ENCODE peak calls at places on chromosomes 6 and 20, in six cellular contexts. One of them, this sample, is unnamed. For H3K4me1 and H3K9me3, the result is how much of the 10 kb centered on the place peaks cover.

GRCh38 chr20:3047486-3048419 is 1.9 kb downstream of the MRPS26 start:
- DNase-seq in right cardiac atrium: peak
- DNase-seq in spleen: no peak
- DNase-seq in lung: no peak
- DNase-seq in CD8-positive, alpha-beta memory T cell: no peak
- DNase-seq in GM23248: no peak
- DNase-seq in this sample: no peak

GRCh38 chr6:85498596-85499258 is 48.8 kb downstream of the NT5E start:
- DNase-seq in CD8-positive, alpha-beta memory T cell: no peak
- DNase-seq in right cardiac atrium: no peak
- DNase-seq in spleen: no peak
- DNase-seq in lung: no peak
- DNase-seq in GM23248: peak
- DNase-seq in this sample: no peak

GRCh38 chr6:134421496-134421895 is 103.6 kb upstream of the SGK1 start:
- DNase-seq in GM23248: peak
- DNase-seq in right cardiac atrium: no peak
- DNase-seq in CD8-positive, alpha-beta memory T cell: no peak
- DNase-seq in lung: no peak
- DNase-seq in spleen: no peak
- DNase-seq in this sample: no peak

GRCh38 chr6:29552512-29553051 is 7.0 kb downstream of the UBD start:
- DNase-seq in GM23248: peak
- DNase-seq in spleen: no peak
- DNase-seq in right cardiac atrium: no peak
- DNase-seq in lung: no peak
- DNase-seq in CD8-positive, alpha-beta memory T cell: peak
- DNase-seq in this sample: no peak

GRCh38 chr6:5167501-5167900 is 82.4 kb downstream of the PPP1R3G start:
- DNase-seq in CD8-positive, alpha-beta memory T cell: no peak
- DNase-seq in spleen: no peak
- DNase-seq in right cardiac atrium: no peak
- DNase-seq in lung: no peak
- DNase-seq in GM23248: peak
- DNase-seq in this sample: no peak

GRCh38 chr20:2237059-2237458 is 58.7 kb upstream of the TGM3 start:
- DNase-seq in CD8-positive, alpha-beta memory T cell: no peak
- DNase-seq in right cardiac atrium: peak
- DNase-seq in lung: no peak
- DNase-seq in GM23248: peak
- DNase-seq in spleen: peak
- DNase-seq in this sample: no peak

GRCh38 chr20:17863577-17864292 is 104.9 kb downstream of the SNX5 start:
- DNase-seq in CD8-positive, alpha-beta memory T cell: no peak
- DNase-seq in right cardiac atrium: no peak
- DNase-seq in GM23248: peak
- DNase-seq in lung: no peak
- DNase-seq in spleen: peak
- DNase-seq in this sample: no peak

GRCh38 chr6:21064716-21065340 is 528.7 kb upstream of the SOX4 start:
- DNase-seq in CD8-positive, alpha-beta memory T cell: no peak
- DNase-seq in lung: no peak
- DNase-seq in right cardiac atrium: no peak
- DNase-seq in GM23248: no peak
- DNase-seq in spleen: no peak
- DNase-seq in this sample: no peak

GRCh38 chr6:16352258-16352635 is 113.9 kb downstream of the GMPR start:
- DNase-seq in right cardiac atrium: no peak
- DNase-seq in lung: no peak
- DNase-seq in GM23248: peak
- DNase-seq in spleen: no peak
- DNase-seq in CD8-positive, alpha-beta memory T cell: no peak
- DNase-seq in this sample: no peak

GRCh38 chr20:63498950-63499332 is at the start of gene EEF1A2:
- DNase-seq in right cardiac atrium: peak
- DNase-seq in CD8-positive, alpha-beta memory T cell: peak
- DNase-seq in spleen: peak
- DNase-seq in GM23248: peak
- DNase-seq in lung: no peak
- DNase-seq in this sample: peak

GRCh38 chr6:16759646-16760535 is 1.4 kb downstream of the ATXN1 start:
- DNase-seq in spleen: peak
- DNase-seq in GM23248: peak
- DNase-seq in CD8-positive, alpha-beta memory T cell: peak
- DNase-seq in lung: peak
- DNase-seq in right cardiac atrium: peak
- DNase-seq in this sample: peak

GRCh38 chr20:18412202-18412901 is 54.5 kb downstream of the DZANK1 start:
- DNase-seq in right cardiac atrium: no peak
- DNase-seq in CD8-positive, alpha-beta memory T cell: no peak
- DNase-seq in spleen: no peak
- DNase-seq in GM23248: no peak
- DNase-seq in lung: no peak
- DNase-seq in this sample: no peak

GRCh38 chr20:8854566-8854965 is 214.3 kb upstream of the PLCB4 start:
- DNase-seq in GM23248: peak
- DNase-seq in right cardiac atrium: peak
- DNase-seq in CD8-positive, alpha-beta memory T cell: no peak
- DNase-seq in spleen: no peak
- DNase-seq in lung: peak
- DNase-seq in this sample: no peak

GRCh38 chr20:62686869-62687830 is 21.5 kb upstream of the NTSR1 start:
- DNase-seq in right cardiac atrium: no peak
- DNase-seq in CD8-positive, alpha-beta memory T cell: no peak
- DNase-seq in lung: no peak
- DNase-seq in spleen: no peak
- DNase-seq in GM23248: no peak
- DNase-seq in this sample: no peak

GRCh38 chr6:10555625-10556309 is 34.6 kb downstream of the GCNT2 start:
- DNase-seq in lung: peak
- DNase-seq in GM23248: peak
- DNase-seq in spleen: no peak
- DNase-seq in right cardiac atrium: peak
- DNase-seq in CD8-positive, alpha-beta memory T cell: no peak
- DNase-seq in this sample: no peak

GRCh38 chr6:10557886-10558285 is 36.7 kb downstream of the GCNT2 start:
- DNase-seq in right cardiac atrium: no peak
- DNase-seq in lung: no peak
- DNase-seq in spleen: no peak
- DNase-seq in GM23248: no peak
- DNase-seq in CD8-positive, alpha-beta memory T cell: no peak
- DNase-seq in this sample: no peak

GRCh38 chr6:10559492-10560150 is 38.5 kb downstream of the GCNT2 start:
- DNase-seq in lung: no peak
- DNase-seq in spleen: no peak
- DNase-seq in right cardiac atrium: no peak
- DNase-seq in GM23248: no peak
- DNase-seq in CD8-positive, alpha-beta memory T cell: no peak
- DNase-seq in this sample: no peak

GRCh38 chr6:10556496-10557391 is 35.6 kb downstream of the GCNT2 start:
- DNase-seq in CD8-positive, alpha-beta memory T cell: no peak
- DNase-seq in lung: no peak
- DNase-seq in spleen: no peak
- DNase-seq in right cardiac atrium: no peak
- DNase-seq in GM23248: no peak
- DNase-seq in this sample: no peak

DNA sequence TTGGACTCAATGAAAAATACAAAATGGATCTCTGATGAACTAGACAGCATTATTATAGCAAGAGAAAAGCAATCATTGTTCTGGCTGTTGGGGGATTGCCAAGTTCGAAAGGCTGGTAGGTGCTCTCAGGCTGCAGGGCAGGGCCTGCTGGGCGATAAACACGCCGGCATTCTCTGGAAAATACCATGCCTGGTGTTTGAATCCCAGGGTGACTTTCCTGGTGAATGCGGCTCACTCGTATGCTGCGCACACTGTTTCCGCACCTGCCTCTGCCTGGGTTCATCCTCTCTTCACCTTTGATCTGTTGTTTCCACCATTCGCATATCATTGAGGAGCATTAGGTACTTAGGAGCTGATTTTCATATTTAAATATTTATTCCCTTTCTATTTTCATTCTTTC is 37.4 kb downstream of the GCNT2 start:
- DNase-seq in right cardiac atrium: no peak
- DNase-seq in spleen: no peak
- DNase-seq in GM23248: no peak
- DNase-seq in lung: no peak
- DNase-seq in CD8-positive, alpha-beta memory T cell: no peak
- DNase-seq in this sample: no peak
- H3K4me1 ChIP-seq in right cardiac atrium: under half
- H3K4me1 ChIP-seq in spleen: under half
- H3K4me1 ChIP-seq in GM23248: under half
- H3K4me1 ChIP-seq in lung: under half
- H3K4me1 ChIP-seq in CD8-positive, alpha-beta memory T cell: under half
- H3K4me1 ChIP-seq in this sample: under half

GRCh38 chr6:27214126-27214601 is 33.3 kb upstream of the PRSS16 start:
- DNase-seq in CD8-positive, alpha-beta memory T cell: no peak
- DNase-seq in spleen: no peak
- DNase-seq in GM23248: no peak
- DNase-seq in right cardiac atrium: no peak
- DNase-seq in lung: no peak
- DNase-seq in this sample: no peak
- H3K9me3 ChIP-seq in CD8-positive, alpha-beta memory T cell: under half
- H3K9me3 ChIP-seq in spleen: under half
- H3K9me3 ChIP-seq in GM23248: under half
- H3K9me3 ChIP-seq in right cardiac atrium: under half
- H3K9me3 ChIP-seq in lung: under half
- H3K9me3 ChIP-seq in this sample: under half

GRCh38 chr20:38196016-38196415 is 30.9 kb upstream of the TGM2 start:
- DNase-seq in GM23248: no peak
- DNase-seq in spleen: no peak
- DNase-seq in lung: no peak
- DNase-seq in CD8-positive, alpha-beta memory T cell: no peak
- DNase-seq in right cardiac atrium: no peak
- DNase-seq in this sample: no peak
- H3K4me1 ChIP-seq in GM23248: under half
- H3K4me1 ChIP-seq in spleen: under half
- H3K4me1 ChIP-seq in lung: under half
- H3K4me1 ChIP-seq in CD8-positive, alpha-beta memory T cell: under half
- H3K4me1 ChIP-seq in right cardiac atrium: under half
- H3K4me1 ChIP-seq in this sample: under half

DNA sequence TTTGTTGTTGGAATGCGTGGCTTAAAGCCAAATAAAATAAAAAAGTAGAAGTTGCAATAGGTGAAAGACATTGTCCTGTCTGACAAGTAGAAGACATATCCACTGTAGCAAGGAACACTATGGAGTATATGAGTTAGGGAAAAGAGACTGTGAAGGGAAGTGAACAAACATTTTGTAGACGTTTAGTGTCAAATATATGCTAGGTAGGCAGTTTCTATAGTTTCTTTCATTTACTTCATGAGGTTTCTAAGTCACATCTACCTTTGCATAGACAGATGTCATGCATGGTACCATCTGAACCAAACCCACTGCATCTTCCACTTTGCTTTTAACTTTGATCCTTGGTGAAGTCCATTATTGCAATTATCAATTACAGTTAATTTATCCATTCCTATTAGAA is 9.9 kb downstream of the PRIM2 start:
- DNase-seq in lung: no peak
- DNase-seq in GM23248: no peak
- DNase-seq in CD8-positive, alpha-beta memory T cell: no peak
- DNase-seq in right cardiac atrium: no peak
- DNase-seq in spleen: no peak
- DNase-seq in this sample: no peak
- H3K9me3 ChIP-seq in lung: under half
- H3K9me3 ChIP-seq in GM23248: under half
- H3K9me3 ChIP-seq in CD8-positive, alpha-beta memory T cell: under half
- H3K9me3 ChIP-seq in right cardiac atrium: under half
- H3K9me3 ChIP-seq in spleen: under half
- H3K9me3 ChIP-seq in this sample: under half

GRCh38 chr20:50306478-50307423 is 116.1 kb downstream of the CEBPB start:
- DNase-seq in CD8-positive, alpha-beta memory T cell: no peak
- DNase-seq in right cardiac atrium: no peak
- DNase-seq in GM23248: no peak
- DNase-seq in spleen: peak
- DNase-seq in lung: no peak
- DNase-seq in this sample: no peak

GRCh38 chr20:50309764-50310672 is 119.4 kb downstream of the CEBPB start:
- DNase-seq in right cardiac atrium: no peak
- DNase-seq in CD8-positive, alpha-beta memory T cell: no peak
- DNase-seq in spleen: peak
- DNase-seq in GM23248: no peak
- DNase-seq in lung: no peak
- DNase-seq in this sample: no peak

GRCh38 chr20:50309280-50309763 is 118.7 kb downstream of the CEBPB start:
- DNase-seq in CD8-positive, alpha-beta memory T cell: no peak
- DNase-seq in GM23248: peak
- DNase-seq in right cardiac atrium: no peak
- DNase-seq in spleen: peak
- DNase-seq in lung: no peak
- DNase-seq in this sample: no peak

GRCh38 chr20:50308166-50308512 is 117.5 kb downstream of the CEBPB start:
- DNase-seq in spleen: no peak
- DNase-seq in right cardiac atrium: no peak
- DNase-seq in CD8-positive, alpha-beta memory T cell: no peak
- DNase-seq in lung: no peak
- DNase-seq in GM23248: peak
- DNase-seq in this sample: no peak

DNA sequence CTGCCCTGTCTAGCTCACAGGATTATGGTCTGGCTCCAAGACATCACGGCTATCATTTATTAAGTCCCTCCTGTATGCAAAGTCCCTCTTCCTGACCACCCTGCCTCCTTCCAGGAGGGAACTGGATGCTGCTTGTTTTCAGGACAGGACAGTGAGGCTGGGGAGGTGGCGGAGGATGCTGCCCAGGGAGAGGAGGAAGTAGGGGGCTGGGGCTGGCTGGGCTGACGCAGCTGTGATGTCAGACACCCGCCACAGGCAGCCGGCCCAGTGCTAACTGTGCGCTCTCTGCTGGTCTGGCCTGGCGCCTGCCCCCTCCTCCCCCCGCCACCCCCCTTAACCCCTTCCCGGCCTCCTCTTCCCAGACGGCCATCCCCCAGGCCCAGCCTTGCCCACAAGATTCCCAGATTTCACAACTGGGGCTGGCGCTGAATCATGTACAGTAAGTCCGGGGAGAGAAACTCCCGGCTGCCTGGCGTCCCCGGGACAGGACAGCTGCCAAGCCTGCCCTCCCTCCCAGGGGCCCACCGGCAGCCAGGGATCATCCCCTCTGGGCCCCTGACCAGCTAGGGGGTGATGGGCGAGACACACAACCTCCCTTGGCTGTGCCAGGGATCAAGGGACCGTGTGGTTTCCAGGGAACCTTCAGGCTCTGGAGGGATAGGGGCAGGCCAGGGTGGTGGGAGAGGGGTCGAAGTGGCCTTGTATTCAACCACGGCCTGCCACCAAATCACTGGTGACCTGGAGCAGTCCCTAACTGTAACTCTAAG is 118.1 kb downstream of the CEBPB start:
- DNase-seq in GM23248: peak
- DNase-seq in spleen: peak
- DNase-seq in right cardiac atrium: peak
- DNase-seq in lung: peak
- DNase-seq in CD8-positive, alpha-beta memory T cell: no peak
- DNase-seq in this sample: no peak
- H3K4me1 ChIP-seq in GM23248: half or more
- H3K4me1 ChIP-seq in spleen: under half
- H3K4me1 ChIP-seq in right cardiac atrium: under half
- H3K4me1 ChIP-seq in lung: under half
- H3K4me1 ChIP-seq in CD8-positive, alpha-beta memory T cell: under half
- H3K4me1 ChIP-seq in this sample: under half

GRCh38 chr6:367891-368630 is 23.5 kb upstream of the IRF4 start:
- DNase-seq in lung: no peak
- DNase-seq in right cardiac atrium: no peak
- DNase-seq in CD8-positive, alpha-beta memory T cell: no peak
- DNase-seq in GM23248: no peak
- DNase-seq in spleen: no peak
- DNase-seq in this sample: no peak
- H3K9me3 ChIP-seq in lung: under half
- H3K9me3 ChIP-seq in right cardiac atrium: under half
- H3K9me3 ChIP-seq in CD8-positive, alpha-beta memory T cell: under half
- H3K9me3 ChIP-seq in GM23248: under half
- H3K9me3 ChIP-seq in spleen: under half
- H3K9me3 ChIP-seq in this sample: under half

This sample was measured in CD4-positive, CD25-positive, alpha-beta regulatory T cell.